ENCODE peak calls at places on chromosomes 13 and 19, in seven cellular contexts. W, K, D, A, X, I and G are unnamed samples.

GRCh38 chr19:8306235-8307054 is 1.7 kb downstream of the CD320 start:
- DNase-seq in K (peak; percentile 43), D (no peak), A (no peak), W (no peak), X (no peak), I (no peak), G (no peak)

GRCh38 chr19:45668342-45668871 is 386 bp downstream of the GIPR start:
- DNase-seq in W (no peak), X (no peak), A (no peak), K (no peak), D (no peak), I (no peak), G (no peak)

GRCh38 chr19:34962945-34963530 is 991 bp downstream of the ZNF792 start:
- DNase-seq in D (no peak), X (no peak), K (peak; percentile 42), A (no peak), I (no peak), W (peak; percentile 49), G (no peak)

GRCh38 chr19:46574533-46574932 is 26.6 kb upstream of the CALM3 start:
- DNase-seq in I (no peak), K (no peak), W (peak; percentile 21), X (no peak), A (no peak), D (no peak), G (no peak)

GRCh38 chr19:1141944-1142343 is 32.1 kb downstream of the SBNO2 start:
- DNase-seq in D (peak; percentile 11), I (no peak), X (no peak), W (no peak), K (no peak), A (no peak), G (no peak)

GRCh38 chr13:92187378-92187989 is 789.1 kb downstream of the GPC5 start:
- DNase-seq in I (no peak), K (peak; percentile 11), W (peak; percentile 64), A (no peak), D (peak; percentile 24), X (no peak), G (peak; percentile 25)

GRCh38 chr19:43562698-43563241 is 12.6 kb downstream of the XRCC1 start:
- DNase-seq in W (no peak), X (peak; percentile 91), K (no peak), A (no peak), I (no peak), D (no peak), G (no peak)

GRCh38 chr19:2173388-2173787 is 9.7 kb downstream of the DOT1L start:
- DNase-seq in D (no peak), X (no peak), I (no peak), A (no peak), W (no peak), K (no peak), G (no peak)

GRCh38 chr13:101382086-101382485 is 34.2 kb downstream of the NALCN start:
- DNase-seq in I (no peak), W (no peak), D (no peak), K (no peak), X (no peak), A (no peak), G (peak; percentile 11)

GRCh38 chr13:68304287-68304893 is 1074.3 kb upstream of the PCDH9 start:
- DNase-seq in I (peak; percentile 1), K (peak; percentile 4), W (peak; percentile 36), D (peak; percentile 43), X (no peak), A (no peak), G (peak; percentile 2)

GRCh38 chr19:3693030-3693925 is 7.0 kb downstream of the PIP5K1C start:
- DNase-seq in W (peak; percentile 23), D (no peak), I (no peak), X (no peak), K (no peak), A (no peak), G (no peak)

GRCh38 chr13:21998279-21998678 is 327.4 kb downstream of the FGF9 start:
- DNase-seq in W (no peak), D (peak; percentile 16), A (no peak), K (no peak), X (no peak), I (no peak), G (no peak)

GRCh38 chr13:113782472-113782871 is 23.4 kb downstream of the TMEM255B start:
- DNase-seq in A (no peak), D (no peak), W (no peak), X (no peak), K (no peak), I (no peak), G (no peak)

GRCh38 chr13:104315606-104316005 is 1249.4 kb upstream of the SLC10A2 start:
- DNase-seq in I (peak; percentile 3), K (no peak), W (no peak), A (no peak), D (peak; percentile 1), X (no peak), G (no peak)

GRCh38 chr13:113115363-113116205 is 7.0 kb upstream of the F10 start:
- DNase-seq in D (no peak), I (no peak), K (no peak), X (no peak), W (peak; percentile 14), A (no peak), G (no peak)

GRCh38 chr13:55615080-55615479 is 1525.6 kb upstream of the PRR20A start:
- DNase-seq in W (no peak), A (no peak), X (no peak), I (no peak), D (no peak), K (no peak), G (no peak)

GRCh38 chr13:110468986-110469495 is 92.5 kb downstream of the RAB20 start:
- DNase-seq in K (no peak), I (no peak), W (no peak), A (no peak), X (no peak), D (no peak), G (no peak)

GRCh38 chr19:50719119-50719435 is 525 bp downstream of the SHANK1 start:
- DNase-seq in X (no peak), W (no peak), K (no peak), I (no peak), A (no peak), D (no peak), G (no peak)

GRCh38 chr19:38664503-38665211 is 17.2 kb downstream of the ACTN4 start:
- DNase-seq in X (no peak), K (peak; percentile 80), I (no peak), D (no peak), A (no peak), W (no peak), G (no peak)

GRCh38 chr13:35621989-35622388 is 145.5 kb upstream of the MAB21L1 start:
- DNase-seq in I (no peak), X (no peak), D (no peak), K (no peak), W (no peak), A (no peak), G (no peak)

GRCh38 chr13:45224181-45224580 is 23.3 kb upstream of the KCTD4 start:
- DNase-seq in W (no peak), D (no peak), A (no peak), K (no peak), X (no peak), I (no peak), G (no peak)

GRCh38 chr13:31054632-31055031 is 107.1 kb downstream of the HSPH1 start:
- DNase-seq in K (no peak), A (no peak), I (no peak), W (no peak), D (no peak), X (no peak), G (no peak)

DNA sequence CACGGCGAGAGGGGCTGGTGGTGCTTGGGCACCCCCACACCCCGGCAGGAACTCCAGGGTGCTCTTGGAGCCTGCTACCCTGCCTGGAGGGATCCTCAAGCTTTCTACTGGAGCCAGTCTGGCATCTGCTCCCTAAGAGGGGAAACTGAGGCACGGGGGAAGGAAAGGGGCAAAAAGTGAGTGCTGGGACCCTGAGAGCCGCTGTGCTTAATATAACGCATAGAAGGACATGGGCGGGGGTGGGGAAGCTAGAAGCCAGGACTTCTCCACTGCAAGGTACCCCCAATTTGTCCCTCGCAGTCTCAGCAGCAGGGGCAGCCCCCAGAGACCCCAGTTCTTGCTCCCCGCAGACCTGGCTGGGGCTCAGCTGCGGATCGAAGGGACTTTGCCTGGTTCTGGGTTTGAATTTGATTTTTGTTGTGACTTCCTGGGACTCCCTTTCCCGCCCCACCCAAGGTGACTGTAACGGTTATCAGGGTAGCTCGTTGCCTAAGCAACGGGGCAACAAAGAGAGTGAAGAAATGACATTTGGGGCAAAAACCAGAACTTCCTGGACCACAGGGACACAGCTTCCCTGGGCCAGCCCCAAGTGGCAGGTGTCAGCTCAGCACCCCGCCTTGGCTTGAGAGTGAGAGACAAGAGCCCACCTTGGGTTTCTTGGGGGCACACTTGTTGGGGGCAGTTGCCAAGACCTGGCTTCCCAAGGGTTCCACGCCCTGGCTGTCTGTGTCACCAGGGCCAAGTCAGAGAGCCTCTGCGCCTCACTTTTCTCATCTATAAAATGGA is 638 bp downstream of the ADGRE5 start:
- DNase-seq in X (no peak), D (no peak), W (no peak), A (no peak), I (no peak), K (peak; percentile 51), G (no peak)
- H3K4me3 ChIP-seq in X (peak overlapping the region; percentile 86), D (peak overlapping the region; percentile 21), W (peak overlapping the region; percentile 41), A (no peak overlapping the region), I (peak overlapping the region; percentile 96), K (peak overlapping the region; percentile 64), G (peak overlapping the region; percentile 35)

DNA sequence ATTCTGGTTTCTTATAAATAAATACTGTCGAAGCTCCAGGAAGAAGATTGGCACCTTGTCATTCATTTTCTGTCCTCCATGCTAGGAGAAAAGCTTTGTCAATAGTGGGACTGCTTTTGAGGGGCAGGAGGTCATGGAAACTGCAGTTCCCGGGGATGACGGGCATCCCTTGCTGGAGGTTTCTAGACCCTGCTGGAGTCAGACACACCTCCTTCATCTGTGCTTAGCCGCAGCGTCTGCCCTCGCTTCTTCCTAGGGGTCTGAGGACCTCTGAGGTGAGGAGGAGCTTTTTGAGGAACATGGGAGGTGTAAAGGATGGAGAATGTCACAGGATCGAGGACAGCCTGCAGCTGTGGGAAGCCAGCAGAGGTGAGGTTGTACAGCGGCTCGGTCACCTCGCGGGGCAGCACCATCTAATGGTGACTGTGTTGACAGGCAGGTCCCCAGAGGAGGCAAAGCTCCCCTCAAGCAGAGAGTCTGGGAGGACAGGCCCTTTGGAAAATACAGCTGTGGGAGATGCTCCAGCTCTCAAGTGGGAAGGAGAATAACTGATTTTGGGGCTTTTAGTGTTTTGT is 172.7 kb upstream of the RNF113B start:
- DNase-seq in I (no peak), A (no peak), X (no peak), D (peak; percentile 21), K (no peak), W (peak; percentile 24), G (no peak)
- TF ChIP-seq YY1 in I (no peak), A (no peak), X (no peak), D (no peak), K (no peak), W (no peak), G (no peak)

DNA sequence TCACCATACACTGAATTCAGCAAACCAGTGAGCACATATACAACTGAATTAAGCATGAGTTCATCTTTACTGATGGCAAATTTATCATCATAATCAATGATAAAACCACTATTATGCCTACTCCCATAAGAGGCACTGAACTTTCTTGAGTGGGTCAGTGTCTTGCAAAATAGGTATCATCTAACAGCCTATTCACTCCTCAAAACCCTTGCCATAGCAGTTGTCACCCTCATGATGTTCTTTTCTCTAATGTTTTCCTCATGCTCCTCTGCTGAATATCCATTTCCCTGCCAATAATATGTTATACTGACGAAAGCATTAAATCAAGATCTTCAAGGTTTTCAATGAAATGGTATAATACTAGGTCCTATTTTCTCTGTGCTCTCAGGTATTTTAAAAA is 5.6 kb downstream of the ARGLU1 start:
- DNase-seq in I (no peak), D (no peak), K (no peak), W (no peak), X (no peak), A (no peak), G (no peak)
- H3K4me3 ChIP-seq in I (no peak overlapping the region), D (no peak overlapping the region), K (no peak overlapping the region), W (no peak overlapping the region), X (peak overlapping the region; percentile 51), A (no peak overlapping the region), G (no peak overlapping the region)

GRCh38 chr13:19861762-19862161 is 1.7 kb downstream of the ZMYM5 start:
- DNase-seq in W (no peak), D (no peak), A (no peak), K (no peak), X (no peak), I (no peak), G (no peak)
- TF ChIP-seq YY1 in W (no peak), D (no peak), A (no peak), K (no peak), X (no peak), I (no peak), G (no peak)